ENCODE peak calls at places on chromosome 20, in eight cellular contexts. O is CD8-positive, alpha-beta memory T cell; G is kidney tubule cell; N is kidney epithelial cell; Q is cardiac fibroblast; J is stimulated activated CD8-positive, alpha-beta memory T cell treated with anti-CD3 and anti-CD28 coated beads, Interleukin-4, amount 100 ng/mL, for 1 hour; A is transverse colon; K is T-helper 2 cell. T is an unnamed sample.

GRCh38 chr20:63417213-63418120 is 55.0 kb downstream of the KCNQ2 start:
- DNase-seq in O (no peak), G (no peak), N (no peak), Q (no peak), J (no peak), A (no peak), K (no peak), T (no peak)

GRCh38 chr20:25269057-25269832 is 21.4 kb downstream of the PYGB start:
- DNase-seq in O (no peak), G (no peak), N (no peak), Q (no peak), J (no peak), A (no peak), K (no peak), T (no peak)

GRCh38 chr20:25036331-25036936 is 21.5 kb downstream of the ACSS1 start:
- DNase-seq in O (peak), G (peak), N (no peak), Q (no peak), J (no peak), A (no peak), K (no peak), T (no peak)

GRCh38 chr20:53917145-53918009 is 153.0 kb downstream of the BCAS1 start:
- DNase-seq in O (no peak), G (peak), N (no peak), Q (peak), J (no peak), A (peak), K (no peak), T (peak)

GRCh38 chr20:25195962-25196700 is 619 bp downstream of the ENTPD6 start:
- DNase-seq in O (peak), G (peak), N (no peak), Q (peak), J (no peak), A (peak), K (no peak), T (peak)

GRCh38 chr20:25280574-25281535 is 33.0 kb downstream of the PYGB start:
- DNase-seq in O (peak), G (no peak), N (no peak), Q (no peak), J (no peak), A (peak), K (peak), T (peak)

GRCh38 chr20:45433316-45433715 is 17.4 kb downstream of the PIGT start:
- DNase-seq in O (no peak), G (no peak), N (no peak), Q (peak), J (no peak), A (peak), K (no peak), T (no peak)

GRCh38 chr20:45452238-45452637 is 17.3 kb upstream of the WFDC2 start:
- DNase-seq in O (no peak), G (no peak), N (no peak), Q (no peak), J (no peak), A (no peak), K (no peak), T (no peak)

GRCh38 chr20:1876217-1876921 is 18.8 kb upstream of the SIRPA start:
- DNase-seq in O (no peak), G (peak), N (no peak), Q (no peak), J (no peak), A (no peak), K (no peak), T (no peak)

GRCh38 chr20:20759132-20759531 is 46.7 kb upstream of the RALGAPA2 start:
- DNase-seq in O (no peak), G (no peak), N (no peak), Q (no peak), J (no peak), A (peak), K (no peak), T (peak)

GRCh38 chr20:56637576-56637975 is 8.5 kb downstream of the TFAP2C start:
- DNase-seq in O (no peak), G (no peak), N (no peak), Q (no peak), J (no peak), A (no peak), K (no peak), T (no peak)

GRCh38 chr20:4170621-4171537 is 155.5 kb upstream of the RNF24 start:
- DNase-seq in O (no peak), G (no peak), N (no peak), Q (peak), J (no peak), A (no peak), K (no peak), T (no peak)

GRCh38 chr20:50321797-50322480 is 131.3 kb downstream of the CEBPB start:
- DNase-seq in O (no peak), G (no peak), N (no peak), Q (peak), J (no peak), A (peak), K (no peak), T (no peak)

GRCh38 chr20:1269235-1269634 is 3.1 kb downstream of the SNPH start:
- DNase-seq in O (no peak), G (no peak), N (no peak), Q (no peak), J (no peak), A (no peak), K (no peak), T (no peak)

GRCh38 chr20:23147964-23148720 is 62.0 kb upstream of the CD93 start:
- DNase-seq in O (no peak), G (peak), N (peak), Q (peak), J (no peak), A (no peak), K (no peak), T (no peak)

GRCh38 chr20:24018796-24019195 is 30.2 kb upstream of the GGTLC1 start:
- DNase-seq in O (no peak), G (peak), N (no peak), Q (peak), J (no peak), A (no peak), K (no peak), T (no peak)

GRCh38 chr20:32050851-32051556 is 1.0 kb upstream of the HCK start:
- DNase-seq in O (no peak), G (no peak), N (no peak), Q (no peak), J (no peak), A (peak), K (no peak), T (peak)

GRCh38 chr20:35884541-35884865 is 69.8 kb downstream of the SCAND1 start:
- DNase-seq in O (no peak), G (no peak), N (no peak), Q (no peak), J (no peak), A (no peak), K (no peak), T (no peak)

GRCh38 chr20:38844963-38845362 is 39.5 kb downstream of the PPP1R16B start:
- DNase-seq in O (no peak), G (no peak), N (no peak), Q (no peak), J (no peak), A (no peak), K (no peak), T (no peak)

GRCh38 chr20:34708621-34709043 is 4.5 kb downstream of the TP53INP2 start:
- DNase-seq in O (peak), G (peak), N (no peak), Q (peak), J (peak), A (peak), K (no peak), T (peak)

GRCh38 chr20:56422824-56423189 is 10.7 kb downstream of the CASS4 start:
- DNase-seq in O (no peak), G (no peak), N (no peak), Q (peak), J (no peak), A (no peak), K (no peak), T (no peak)

GRCh38 chr20:62201173-62202082 is 18.6 kb downstream of the MTG2 start:
- DNase-seq in O (peak), G (no peak), N (no peak), Q (no peak), J (no peak), A (no peak), K (no peak), T (no peak)

GRCh38 chr20:50195524-50196120 is 5.0 kb downstream of the CEBPB start:
- DNase-seq in O (no peak), G (no peak), N (no peak), Q (no peak), J (no peak), A (no peak), K (no peak), T (no peak)

GRCh38 chr20:46586724-46587123 is 36.3 kb upstream of the OCSTAMP start:
- DNase-seq in O (no peak), G (no peak), N (no peak), Q (no peak), J (no peak), A (no peak), K (no peak), T (no peak)

GRCh38 chr20:7161690-7162089 is 394.2 kb downstream of the BMP2 start:
- DNase-seq in O (no peak), G (peak), N (no peak), Q (peak), J (no peak), A (peak), K (no peak), T (no peak)

GRCh38 chr20:54324652-54325285 is 116.9 kb downstream of the PFDN4 start:
- DNase-seq in O (no peak), G (no peak), N (no peak), Q (no peak), J (no peak), A (no peak), K (no peak), T (no peak)

GRCh38 chr20:24106155-24106800 is 117.7 kb upstream of the GGTLC1 start:
- DNase-seq in O (no peak), G (no peak), N (no peak), Q (no peak), J (no peak), A (no peak), K (no peak), T (no peak)

GRCh38 chr20:32337937-32338661 is 20.0 kb upstream of the ASXL1 start:
- DNase-seq in O (no peak), G (no peak), N (no peak), Q (no peak), J (no peak), A (no peak), K (no peak), T (no peak)

GRCh38 chr20:16556299-16556698 is 16.9 kb downstream of the KIF16B start:
- DNase-seq in O (no peak), G (no peak), N (no peak), Q (peak), J (no peak), A (no peak), K (no peak), T (no peak)

GRCh38 chr20:61044499-61044898 is 207.6 kb upstream of the CDH4 start:
- DNase-seq in O (no peak), G (no peak), N (no peak), Q (no peak), J (no peak), A (no peak), K (no peak), T (no peak)

GRCh38 chr20:59670786-59671492 is 66.6 kb downstream of the PHACTR3 start:
- DNase-seq in O (no peak), G (no peak), N (no peak), Q (no peak), J (no peak), A (no peak), K (no peak), T (no peak)

T was measured in left colon.